ENCODE peak calls at places on chromosome 2, in five cellular contexts. X is activated CD4-positive, alpha-beta T cell treated with anti-CD3 and anti-CD28 coated beads, Interleukin-2, amount 50 U/mL, for 1 hour; W is activated gamma-delta T cell treated with anti-CD3 and anti-CD28 coated beads, Interleukin-2, amount 50 U/mL, for 16 hours; H is T-helper 1 cell; P is progenitor cell of endocrine pancreas. Q is an unnamed sample.

GRCh38 chr2:123791716-123792115 is 233.4 kb upstream of the CNTNAP5 start:
- DNase-seq in X (no peak), W (no peak), P (no peak), H (no peak), Q (no peak)

GRCh38 chr2:216701544-216701943 is 6.2 kb upstream of the IGFBP5 start:
- DNase-seq in H (no peak), X (no peak), P (no peak), W (no peak), Q (no peak)

GRCh38 chr2:24021122-24021998 is 11.5 kb downstream of the MFSD2B start:
- DNase-seq in H (no peak), W (no peak), X (peak; percentile 11), P (no peak), Q (no peak)

GRCh38 chr2:156435725-156436476 is at the start of gene GPD2:
- DNase-seq in W (peak; percentile 44), X (peak; percentile 50), H (peak; percentile 50), P (peak; percentile 76), Q (peak; percentile 61)

GRCh38 chr2:5144159-5144558 is 548.0 kb upstream of the SOX11 start:
- DNase-seq in H (no peak), W (no peak), X (no peak), P (no peak), Q (no peak)

GRCh38 chr2:121030523-121030922 is 254.5 kb downstream of the TFCP2L1 start:
- DNase-seq in P (no peak), H (no peak), X (no peak), W (no peak), Q (no peak)

GRCh38 chr2:152491139-152491472 is 156.1 kb downstream of the FMNL2 start:
- DNase-seq in P (no peak), X (no peak), W (no peak), H (no peak), Q (no peak)

GRCh38 chr2:8487461-8487932 is 194.4 kb upstream of the ID2 start:
- DNase-seq in X (no peak), W (no peak), P (no peak), H (no peak), Q (no peak)

GRCh38 chr2:20190862-20191713 is 33.8 kb downstream of the SDC1 start:
- DNase-seq in H (no peak), X (no peak), W (no peak), P (no peak), Q (no peak)

GRCh38 chr2:26169226-26169625 is 3.7 kb upstream of the GAREM2 start:
- DNase-seq in W (no peak), X (no peak), H (no peak), P (no peak), Q (no peak)

GRCh38 chr2:37389984-37390765 is 45.7 kb downstream of the QPCT start:
- DNase-seq in X (peak; percentile 27), P (no peak), W (peak; percentile 48), H (peak; percentile 34), Q (peak; percentile 2)

GRCh38 chr2:241329669-241330615 is 14.2 kb downstream of the SEPTIN2 start:
- DNase-seq in X (no peak), W (no peak), P (no peak), H (no peak), Q (no peak)

GRCh38 chr2:68086166-68086565 is 23.4 kb upstream of the C1D start:
- DNase-seq in W (no peak), P (no peak), X (no peak), H (no peak), Q (no peak)

GRCh38 chr2:224333631-224334030 is 68.3 kb downstream of the FAM124B start:
- DNase-seq in H (no peak), P (no peak), W (no peak), X (no peak), Q (no peak)

GRCh38 chr2:30705056-30705455 is 102.2 kb downstream of the CAPN13 start:
- DNase-seq in P (no peak), W (no peak), H (no peak), X (no peak), Q (no peak)

GRCh38 chr2:232504438-232504837 is 15.8 kb upstream of the PRSS56 start:
- DNase-seq in H (no peak), W (no peak), P (no peak), X (no peak), Q (no peak)

GRCh38 chr2:12116228-12116750 is 369.9 kb downstream of the LPIN1 start:
- DNase-seq in W (no peak), H (no peak), P (no peak), X (no peak), Q (no peak)

GRCh38 chr2:37698931-37699481 is 27.6 kb upstream of the CDC42EP3 start:
- DNase-seq in W (no peak), X (no peak), P (no peak), H (no peak), Q (no peak)

GRCh38 chr2:16172324-16173175 is 232.2 kb downstream of the MYCN start:
- DNase-seq in W (no peak), X (no peak), P (no peak), H (no peak), Q (no peak)

GRCh38 chr2:6224267-6224666 is 532.1 kb downstream of the SOX11 start:
- DNase-seq in W (no peak), H (no peak), P (no peak), X (no peak), Q (no peak)

GRCh38 chr2:229160180-229160579 is 110.9 kb downstream of the PID1 start:
- DNase-seq in P (no peak), X (no peak), W (no peak), H (no peak), Q (no peak)

GRCh38 chr2:68251187-68251854 is 1.0 kb downstream of the PPP3R1 start:
- DNase-seq in P (peak; percentile 43), H (peak; percentile 78), W (peak; percentile 59), X (peak; percentile 72), Q (peak; percentile 65)